ENCODE peak calls at places on chromosomes 13 and 19, in nine cellular contexts. F, D, M, E, A, W, N, I and Y are unnamed samples.

GRCh38 chr19:28184997-28185396 is 1028.0 kb downstream of the UQCRFS1 start:
- DNase-seq in F (peak), D (no peak), M (no peak), E (no peak), A (no peak), W (no peak), N (no peak), I (no peak), Y (no peak)

GRCh38 chr19:23565256-23565655 is 121.8 kb downstream of the ZNF675 start:
- DNase-seq in F (no peak), D (no peak), M (no peak), E (no peak), A (no peak), W (no peak), N (no peak), I (no peak), Y (no peak)

GRCh38 chr19:49889687-49890348 is 6.9 kb downstream of the IL4I1 start:
- DNase-seq in F (no peak), D (no peak), M (peak), E (peak), A (peak), W (no peak), N (peak), I (peak), Y (no peak)

GRCh38 chr13:41244555-41244954 is 18.8 kb downstream of the MTRF1 start:
- DNase-seq in F (no peak), D (no peak), M (no peak), E (no peak), A (no peak), W (no peak), N (no peak), I (no peak), Y (no peak)

GRCh38 chr13:99523838-99524237 is 22.6 kb downstream of the TM9SF2 start:
- DNase-seq in F (no peak), D (no peak), M (no peak), E (no peak), A (no peak), W (no peak), N (no peak), I (no peak), Y (no peak)

GRCh38 chr19:13681509-13681908 is 82.8 kb upstream of the MRI1 start:
- DNase-seq in F (no peak), D (no peak), M (no peak), E (no peak), A (no peak), W (no peak), N (no peak), I (no peak), Y (no peak)

GRCh38 chr13:85528578-85529215 is 270.5 kb downstream of the SLITRK6 start:
- DNase-seq in F (peak), D (peak), M (no peak), E (no peak), A (no peak), W (no peak), N (no peak), I (no peak), Y (no peak)

GRCh38 chr19:7211191-7211988 is 82.8 kb downstream of the INSR start:
- DNase-seq in F (no peak), D (no peak), M (peak), E (no peak), A (no peak), W (no peak), N (no peak), I (no peak), Y (no peak)

GRCh38 chr13:29497137-29497654 is 98.3 kb downstream of the SLC7A1 start:
- DNase-seq in F (no peak), D (peak), M (peak), E (no peak), A (no peak), W (no peak), N (no peak), I (no peak), Y (no peak)

GRCh38 chr19:16899566-16900075 is 10.8 kb downstream of the F2RL3 start:
- DNase-seq in F (peak), D (no peak), M (peak), E (no peak), A (no peak), W (no peak), N (no peak), I (no peak), Y (peak)

GRCh38 chr19:55694241-55694655 is 19.2 kb downstream of the EPN1 start:
- DNase-seq in F (no peak), D (no peak), M (no peak), E (no peak), A (no peak), W (no peak), N (no peak), I (no peak), Y (no peak)

GRCh38 chr13:98022210-98022609 is 68.7 kb downstream of the IPO5 start:
- DNase-seq in F (peak), D (peak), M (peak), E (no peak), A (no peak), W (no peak), N (peak), I (no peak), Y (no peak)

GRCh38 chr13:98471895-98472294 is 105.0 kb downstream of the STK24 start:
- DNase-seq in F (no peak), D (no peak), M (no peak), E (no peak), A (no peak), W (no peak), N (no peak), I (no peak), Y (no peak)

GRCh38 chr13:31908696-31909386 is 122.7 kb upstream of the FRY start:
- DNase-seq in F (no peak), D (no peak), M (no peak), E (no peak), A (no peak), W (no peak), N (no peak), I (peak), Y (no peak)

GRCh38 chr19:42409477-42409876 is 17.7 kb downstream of the LIPE start:
- DNase-seq in F (no peak), D (no peak), M (no peak), E (no peak), A (no peak), W (no peak), N (no peak), I (no peak), Y (no peak)

GRCh38 chr13:27148900-27149299 is 22.7 kb downstream of the USP12 start:
- DNase-seq in F (no peak), D (no peak), M (no peak), E (no peak), A (no peak), W (no peak), N (no peak), I (no peak), Y (no peak)

GRCh38 chr19:33506498-33506897 is 15.1 kb downstream of the PEPD start:
- DNase-seq in F (no peak), D (no peak), M (no peak), E (no peak), A (no peak), W (no peak), N (no peak), I (no peak), Y (no peak)

GRCh38 chr13:35309711-35310110 is 166.8 kb downstream of the MAB21L1 start:
- DNase-seq in F (no peak), D (no peak), M (no peak), E (no peak), A (no peak), W (no peak), N (no peak), I (no peak), Y (no peak)

GRCh38 chr19:51440052-51440451 is 18.2 kb downstream of the SIGLEC8 start:
- DNase-seq in F (no peak), D (no peak), M (no peak), E (no peak), A (no peak), W (no peak), N (no peak), I (no peak), Y (no peak)

GRCh38 chr13:112182831-112183543 is 116.0 kb downstream of the SOX1 start:
- DNase-seq in F (no peak), D (no peak), M (no peak), E (no peak), A (no peak), W (no peak), N (no peak), I (no peak), Y (no peak)

GRCh38 chr13:32309812-32310706 is 5.1 kb downstream of the ZAR1L start:
- DNase-seq in F (peak), D (peak), M (peak), E (no peak), A (no peak), W (no peak), N (peak), I (peak), Y (peak)

GRCh38 chr19:42362342-42362741 is 27.8 kb downstream of the CNFN start:
- DNase-seq in F (no peak), D (no peak), M (no peak), E (no peak), A (no peak), W (no peak), N (no peak), I (no peak), Y (no peak)

GRCh38 chr19:48967346-48968178 is 2.5 kb downstream of the FTL start:
- DNase-seq in F (peak), D (no peak), M (no peak), E (no peak), A (no peak), W (no peak), N (no peak), I (no peak), Y (peak)

GRCh38 chr19:13984186-13984585 is 21.9 kb downstream of the RFX1 start:
- DNase-seq in F (no peak), D (no peak), M (no peak), E (no peak), A (no peak), W (no peak), N (no peak), I (no peak), Y (no peak)

GRCh38 chr19:33194884-33195710 is 967 bp downstream of the LRP3 start:
- DNase-seq in F (no peak), D (no peak), M (peak), E (no peak), A (no peak), W (no peak), N (no peak), I (no peak), Y (no peak)

GRCh38 chr13:21338156-21338555 is 120.9 kb downstream of the ZDHHC20 start:
- DNase-seq in F (no peak), D (no peak), M (no peak), E (no peak), A (no peak), W (no peak), N (no peak), I (no peak), Y (no peak)

GRCh38 chr13:46668302-46668720 is 115.3 kb downstream of the LRCH1 start:
- DNase-seq in F (peak), D (peak), M (peak), E (no peak), A (no peak), W (no peak), N (no peak), I (no peak), Y (no peak)

GRCh38 chr19:15779756-15780476 is 7.5 kb upstream of the OR10H5 start:
- DNase-seq in F (peak), D (no peak), M (no peak), E (no peak), A (no peak), W (no peak), N (peak), I (no peak), Y (no peak)

GRCh38 chr19:35167251-35168119 is 12.9 kb downstream of the FXYD5 start:
- DNase-seq in F (no peak), D (no peak), M (no peak), E (no peak), A (no peak), W (no peak), N (no peak), I (no peak), Y (no peak)

GRCh38 chr19:19634516-19635312 is 6.7 kb upstream of the LPAR2 start:
- DNase-seq in F (no peak), D (no peak), M (no peak), E (no peak), A (no peak), W (no peak), N (no peak), I (no peak), Y (no peak)

GRCh38 chr13:95641291-95641811 is 3.2 kb downstream of the DZIP1 start:
- DNase-seq in F (no peak), D (no peak), M (peak), E (no peak), A (no peak), W (no peak), N (no peak), I (no peak), Y (no peak)

GRCh38 chr13:38814331-38814730 is 127.5 kb downstream of the FREM2 start:
- DNase-seq in F (no peak), D (no peak), M (no peak), E (no peak), A (no peak), W (no peak), N (no peak), I (no peak), Y (no peak)

GRCh38 chr13:49791214-49791752 is 1.2 kb downstream of the KPNA3 start:
- DNase-seq in F (peak), D (no peak), M (no peak), E (no peak), A (no peak), W (no peak), N (no peak), I (peak), Y (peak)